ENCODE peak calls at places on chromosomes 12 and 14, in nine cellular contexts. C is CD8-positive, alpha-beta memory T cell; V is CD4-positive, CD25-positive, alpha-beta regulatory T cell; E is tibial artery; Y is Peyer's patch; U is uterus; R is sigmoid colon; G is GM23248; H is heart left ventricle. F is an unnamed sample.

GRCh38 chr12:99137124-99137845 is 492.2 kb downstream of the APAF1 start:
- DNase-seq in G (no peak), E (no peak), Y (no peak), H (no peak), R (no peak), C (no peak), U (no peak), V (no peak), F (no peak)

GRCh38 chr12:58557156-58557555 is 363.1 kb downstream of the LRIG3 start:
- DNase-seq in U (no peak), H (no peak), V (no peak), Y (no peak), C (no peak), E (no peak), R (no peak), G (peak), F (no peak)

GRCh38 chr14:105974902-105975301 is 448.5 kb downstream of the TMEM121 start:
- DNase-seq in R (no peak), G (no peak), C (peak), Y (peak), H (no peak), V (peak), U (no peak), E (no peak), F (no peak)

GRCh38 chr12:1918875-1919236 is 404 bp upstream of the CACNA2D4 start:
- DNase-seq in G (no peak), Y (no peak), H (peak), U (no peak), R (peak), C (no peak), V (no peak), E (no peak), F (peak)

GRCh38 chr12:106303202-106303820 is 778 bp downstream of the TCP11L2 start:
- DNase-seq in V (peak), R (peak), H (peak), U (peak), G (peak), Y (peak), E (peak), C (peak), F (peak)

GRCh38 chr12:102329883-102330282 is 132.2 kb upstream of the PMCH start:
- DNase-seq in V (no peak), C (no peak), H (no peak), U (no peak), R (no peak), G (no peak), Y (no peak), E (no peak), F (no peak)

GRCh38 chr12:113459981-113460380 is 11.7 kb downstream of the LHX5 start:
- DNase-seq in H (no peak), R (no peak), E (no peak), C (no peak), Y (no peak), G (no peak), V (no peak), U (no peak), F (no peak)

GRCh38 chr14:68623828-68624227 is 169.0 kb downstream of the ZFP36L1 start:
- DNase-seq in G (no peak), Y (no peak), V (no peak), E (no peak), H (no peak), U (peak), R (no peak), C (no peak), F (no peak)

GRCh38 chr12:91105807-91106206 is 5.5 kb downstream of the LUM start:
- DNase-seq in H (no peak), R (no peak), E (no peak), G (no peak), C (no peak), U (no peak), V (no peak), Y (no peak), F (no peak)

GRCh38 chr12:119328111-119328510 is 6.4 kb upstream of the CCDC60 start:
- DNase-seq in E (no peak), G (no peak), Y (no peak), R (peak), C (no peak), U (no peak), V (no peak), H (peak), F (no peak)

GRCh38 chr12:104630230-104630670 is 173.5 kb downstream of the CHST11 start:
- DNase-seq in C (no peak), G (no peak), E (no peak), U (no peak), Y (no peak), V (no peak), H (no peak), R (no peak), F (no peak)

GRCh38 chr14:94077823-94078222 is 3.2 kb downstream of the DDX24 start:
- DNase-seq in H (no peak), G (no peak), C (no peak), V (no peak), E (no peak), U (no peak), R (no peak), Y (no peak), F (no peak)

GRCh38 chr12:89098390-89099102 is 253.8 kb downstream of the DUSP6 start:
- DNase-seq in Y (no peak), R (no peak), G (peak), H (peak), C (no peak), E (no peak), U (no peak), V (no peak), F (no peak)

GRCh38 chr14:88961214-88961613 is 136.8 kb downstream of the TTC8 start:
- DNase-seq in V (no peak), G (no peak), R (no peak), E (no peak), C (no peak), U (no peak), Y (no peak), H (no peak), F (no peak)

GRCh38 chr12:45260854-45261253 is 45.0 kb downstream of the ANO6 start:
- DNase-seq in C (no peak), Y (no peak), V (no peak), G (no peak), E (no peak), R (no peak), U (no peak), H (no peak), F (no peak)

GRCh38 chr14:74220991-74221390 is 18.3 kb upstream of the VSX2 start:
- DNase-seq in V (no peak), U (no peak), R (no peak), C (no peak), G (no peak), H (no peak), E (no peak), Y (no peak), F (no peak)

GRCh38 chr14:105028251-105028927 is 7.5 kb upstream of the CDCA4 start:
- DNase-seq in H (no peak), R (no peak), E (no peak), U (no peak), V (no peak), C (no peak), G (peak), Y (no peak), F (no peak)

GRCh38 chr12:71704920-71705319 is 19.0 kb downstream of the TMEM19 start:
- DNase-seq in Y (no peak), V (no peak), C (no peak), G (no peak), H (no peak), U (no peak), R (no peak), E (no peak), F (no peak)

GRCh38 chr12:122889658-122890561 is 6.0 kb downstream of the VPS37B start:
- DNase-seq in C (no peak), R (no peak), E (no peak), H (no peak), Y (no peak), U (no peak), V (no peak), G (no peak), F (peak)

GRCh38 chr12:100954118-100954517 is 159.5 kb downstream of the ANO4 start:
- DNase-seq in U (no peak), G (no peak), Y (no peak), H (no peak), V (no peak), C (no peak), E (no peak), R (no peak), F (no peak)

GRCh38 chr14:89422181-89422951 is 5.3 kb upstream of the FOXN3 start:
- DNase-seq in R (peak), E (no peak), H (no peak), V (no peak), G (no peak), C (no peak), Y (no peak), U (no peak), F (no peak)

GRCh38 chr12:53505086-53505485 is 2.2 kb downstream of the NPFF start:
- DNase-seq in Y (no peak), H (no peak), C (no peak), R (no peak), E (peak), U (no peak), G (peak), V (no peak), F (peak)

GRCh38 chr12:85698937-85699336 is 137.3 kb downstream of the RASSF9 start:
- DNase-seq in C (no peak), H (no peak), E (no peak), G (no peak), V (no peak), Y (no peak), R (no peak), U (no peak), F (no peak)

GRCh38 chr14:105647784-105648608 is 121.6 kb downstream of the TMEM121 start:
- DNase-seq in V (no peak), U (no peak), C (peak), R (no peak), H (no peak), G (no peak), E (no peak), Y (peak), F (no peak)

DNA sequence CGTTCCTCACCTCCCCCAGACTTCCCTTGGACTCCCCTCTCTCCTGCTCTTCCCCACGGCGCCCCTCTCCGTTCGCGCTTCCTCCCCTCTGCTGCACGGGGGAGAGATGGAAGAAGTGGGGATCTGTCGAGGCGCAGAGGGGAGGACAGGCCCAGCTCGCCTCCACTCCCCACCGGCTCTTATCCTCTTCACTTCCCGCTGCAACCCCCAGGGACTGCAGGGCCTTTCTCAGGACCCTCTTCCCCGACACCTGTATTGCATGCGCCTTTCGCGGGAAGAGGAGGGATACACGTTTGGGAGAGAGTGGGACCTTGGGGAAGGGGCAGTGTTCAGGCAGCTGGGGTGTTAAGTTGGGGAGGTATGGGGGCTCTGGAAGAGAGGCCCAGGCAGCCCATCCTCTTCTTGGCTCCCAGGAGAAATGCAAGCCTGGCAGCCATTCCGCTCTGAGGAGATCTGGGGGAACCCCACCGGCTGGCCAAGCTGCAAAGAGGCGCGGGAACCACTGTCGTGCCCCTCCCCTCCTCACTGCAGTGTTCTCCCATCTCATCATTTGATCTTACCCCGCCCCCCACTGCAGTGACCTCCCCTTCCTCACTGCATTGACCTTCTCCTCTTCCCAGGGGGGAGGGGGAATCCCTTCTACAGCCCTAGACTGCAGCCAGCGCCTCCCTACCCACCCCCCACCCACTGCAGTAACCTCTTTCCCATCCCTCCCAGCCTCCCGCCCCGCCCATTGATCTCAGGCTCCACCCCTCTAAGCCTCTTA is 826 bp downstream of the ENO2 start:
- DNase-seq in H (no peak), V (peak), C (no peak), U (no peak), R (peak), E (no peak), Y (no peak), G (no peak), F (no peak)
- H3K27ac ChIP-seq in H (peak), V (peak), C (peak), U (peak), R (peak), E (peak), Y (peak), G (no peak), F (peak)

GRCh38 chr14:103512701-103513611 is 9.7 kb downstream of the CKB start:
- DNase-seq in U (peak), E (peak), C (peak), Y (no peak), G (peak), V (no peak), R (peak), H (peak), F (peak)
- H3K4me3 ChIP-seq in U (no peak), E (no peak), C (no peak), Y (no peak), G (no peak), V (no peak), R (no peak), H (no peak), F (peak)

GRCh38 chr14:24332094-24332983 is 2.5 kb downstream of the ADCY4 start:
- DNase-seq in R (peak), C (peak), E (peak), Y (peak), V (peak), U (peak), H (peak), G (peak), F (peak)
- H3K27ac ChIP-seq in R (no peak), C (no peak), E (no peak), Y (peak), V (no peak), U (no peak), H (no peak), G (no peak), F (no peak)

GRCh38 chr12:64826234-64826633 is 1.8 kb downstream of the TBC1D30 start:
- DNase-seq in G (peak), E (no peak), H (peak), Y (no peak), V (peak), C (peak), R (no peak), U (peak), F (no peak)
- H3K4me3 ChIP-seq in G (no peak), E (no peak), H (no peak), Y (no peak), V (no peak), C (no peak), R (no peak), U (no peak), F (no peak)

DNA sequence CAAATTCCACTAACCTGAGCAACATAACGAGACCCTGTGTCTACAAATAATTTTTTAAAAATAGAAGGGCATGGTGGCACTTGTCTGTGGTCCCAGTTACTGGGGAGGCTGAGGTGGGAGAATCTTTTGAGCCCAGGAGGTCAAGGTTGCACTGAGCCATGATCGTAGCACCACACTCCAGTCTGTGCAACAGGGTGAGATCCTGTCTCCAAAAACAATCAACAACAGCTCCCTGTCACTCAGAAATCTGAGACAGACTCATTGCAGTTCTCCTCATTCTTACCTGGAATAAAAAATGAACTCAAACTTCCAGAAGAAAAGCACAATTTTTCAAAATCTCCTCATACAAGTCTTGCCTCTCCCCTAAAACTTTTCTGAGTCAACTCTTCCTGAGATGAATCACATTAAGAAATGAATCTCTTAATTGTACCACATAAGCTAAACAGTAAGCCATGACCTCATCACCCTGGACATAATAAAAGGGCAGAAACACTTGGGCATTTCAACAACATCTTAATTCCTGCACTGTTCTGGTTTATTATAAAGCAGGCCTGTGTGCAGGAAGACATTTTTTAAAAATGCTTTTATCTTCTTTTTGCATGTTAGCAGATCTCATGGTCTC is 214.3 kb upstream of the CDKN3 start:
- DNase-seq in U (no peak), H (no peak), E (no peak), G (peak), V (no peak), Y (no peak), C (no peak), R (no peak), F (no peak)
- H3K27ac ChIP-seq in U (no peak), H (no peak), E (no peak), G (no peak), V (no peak), Y (no peak), C (no peak), R (no peak), F (no peak)

DNA sequence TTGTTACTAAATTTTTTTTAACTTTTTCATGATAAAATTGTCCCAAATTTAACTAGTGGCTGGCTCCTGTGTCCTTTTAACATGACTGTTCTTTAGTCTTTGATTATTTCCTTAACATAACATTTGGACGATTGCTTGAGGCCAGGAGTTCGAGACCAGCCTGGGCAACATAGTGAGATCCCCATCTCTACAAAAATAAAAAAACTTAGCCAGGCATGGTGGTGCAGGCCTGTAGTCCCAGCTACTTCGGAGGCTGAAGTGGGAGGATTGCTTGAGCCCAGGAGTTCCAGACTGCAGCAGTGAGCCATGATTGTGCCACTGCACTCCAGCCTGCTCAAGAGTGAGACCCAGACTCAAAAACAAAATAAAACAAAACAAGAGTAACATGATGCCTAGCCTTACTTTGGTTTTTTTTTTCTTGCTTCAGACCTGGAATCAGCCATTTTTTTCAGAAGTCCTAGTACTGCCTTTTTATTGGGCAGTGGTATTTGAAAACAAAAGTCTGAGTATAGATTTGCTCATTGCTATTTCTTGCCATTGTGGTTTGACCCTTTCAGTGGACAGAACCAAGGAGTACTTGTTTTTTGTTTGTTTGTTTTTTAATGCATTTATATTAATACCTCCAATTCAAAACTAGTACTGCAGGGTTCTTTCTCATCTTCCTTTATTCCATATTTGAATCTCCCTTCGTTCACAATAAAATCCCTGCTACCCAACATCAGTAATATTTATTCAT is 4.8 kb downstream of the TOGARAM1 start:
- DNase-seq in C (no peak), G (peak), E (no peak), R (no peak), Y (no peak), H (no peak), U (no peak), V (no peak), F (no peak)
- H3K4me3 ChIP-seq in C (no peak), G (peak), E (peak), R (peak), Y (peak), H (peak), U (no peak), V (peak), F (peak)

F was measured in ascending aorta.